ENCODE peak calls at places on chromosome 12, in four cellular contexts. A, J, G and B are unnamed samples.

GRCh38 chr12:1812650-1813302 is 7.6 kb upstream of the LRTM2 start:
- DNase-seq in A (peak; percentile 47), J (no peak), G (peak; percentile 79), B (no peak)

GRCh38 chr12:125023065-125023464 is 29.6 kb downstream of the BRI3BP start:
- DNase-seq in A (no peak), J (no peak), G (no peak), B (no peak)

GRCh38 chr12:12456637-12457036 is 99.8 kb downstream of the BORCS5 start:
- DNase-seq in A (no peak), J (no peak), G (no peak), B (no peak)

GRCh38 chr12:87142346-87142745 is 886.2 kb upstream of the MGAT4C start:
- DNase-seq in A (no peak), J (no peak), G (no peak), B (no peak)

GRCh38 chr12:89245090-89245489 is 107.2 kb downstream of the DUSP6 start:
- DNase-seq in A (no peak), J (no peak), G (no peak), B (no peak)

GRCh38 chr12:67482751-67483661 is 165.5 kb upstream of the DYRK2 start:
- DNase-seq in A (no peak), J (no peak), G (no peak), B (no peak)

GRCh38 chr12:1697253-1697652 is 6.4 kb downstream of the ADIPOR2 start:
- DNase-seq in A (no peak), J (no peak), G (no peak), B (no peak)

GRCh38 chr12:113030875-113031525 is 25.5 kb upstream of the DTX1 start:
- DNase-seq in A (peak; percentile 40), J (no peak), G (peak; percentile 45), B (peak; percentile 82)

GRCh38 chr12:132282950-132283771 is 46.2 kb downstream of the GALNT9 start:
- DNase-seq in A (no peak), J (no peak), G (no peak), B (no peak)

GRCh38 chr12:43349863-43350262 is 202.1 kb downstream of the ADAMTS20 start:
- DNase-seq in A (no peak), J (no peak), G (no peak), B (peak; percentile 10)

GRCh38 chr12:89829434-89829975 is 120.9 kb upstream of the ATP2B1 start:
- DNase-seq in A (no peak), J (no peak), G (no peak), B (no peak)

GRCh38 chr12:2856051-2856450 is 788 bp downstream of the TEX52 start:
- DNase-seq in A (no peak), J (no peak), G (no peak), B (no peak)

GRCh38 chr12:100234166-100234565 is 32.7 kb downstream of the DEPDC4 start:
- DNase-seq in A (no peak), J (no peak), G (no peak), B (no peak)

GRCh38 chr12:51908876-51909592 is 1.7 kb downstream of the ACVRL1 start:
- DNase-seq in A (peak; percentile 77), J (no peak), G (no peak), B (no peak)

GRCh38 chr12:94511506-94511905 is 51.8 kb upstream of the CEP83 start:
- DNase-seq in A (no peak), J (no peak), G (no peak), B (no peak)

GRCh38 chr12:132921685-132922084 is 34.3 kb upstream of the CHFR start:
- DNase-seq in A (peak; percentile 16), J (no peak), G (no peak), B (peak; percentile 4)

GRCh38 chr12:6635375-6635855 is 344 bp downstream of the LPAR5 start:
- DNase-seq in A (peak; percentile 49), J (no peak), G (no peak), B (no peak)

GRCh38 chr12:39780527-39781446 is 161.2 kb upstream of the ABCD2 start:
- DNase-seq in A (no peak), J (no peak), G (no peak), B (no peak)

GRCh38 chr12:96427269-96427729 is 27.1 kb upstream of the CDK17 start:
- DNase-seq in A (no peak), J (peak; percentile 93), G (peak; percentile 7), B (peak; percentile 54)

GRCh38 chr12:120439646-120440247 is 1.8 kb downstream of the COX6A1 start:
- DNase-seq in A (peak; percentile 83), J (no peak), G (peak; percentile 65), B (peak; percentile 59)

GRCh38 chr12:124233041-124233836 is 61.7 kb upstream of the RFLNA start:
- DNase-seq in A (no peak), J (no peak), G (no peak), B (no peak)

GRCh38 chr12:8773456-8773855 is 49.0 kb upstream of the A2ML1 start:
- DNase-seq in A (no peak), J (no peak), G (no peak), B (no peak)

GRCh38 chr12:56658921-56659320 is 13.1 kb upstream of the ATP5F1B start:
- DNase-seq in A (no peak), J (no peak), G (no peak), B (no peak)

GRCh38 chr12:56661560-56661959 is 15.8 kb upstream of the ATP5F1B start:
- DNase-seq in A (no peak), J (no peak), G (no peak), B (no peak)

GRCh38 chr12:56661979-56662638 is 16.3 kb upstream of the ATP5F1B start:
- DNase-seq in A (no peak), J (no peak), G (no peak), B (no peak)

GRCh38 chr12:56657416-56658379 is 11.9 kb upstream of the ATP5F1B start:
- DNase-seq in A (no peak), J (no peak), G (no peak), B (no peak)
- TF ChIP-seq POLR2AphosphoS5 in A (no peak), J (no peak), G (no peak), B (no peak)

DNA sequence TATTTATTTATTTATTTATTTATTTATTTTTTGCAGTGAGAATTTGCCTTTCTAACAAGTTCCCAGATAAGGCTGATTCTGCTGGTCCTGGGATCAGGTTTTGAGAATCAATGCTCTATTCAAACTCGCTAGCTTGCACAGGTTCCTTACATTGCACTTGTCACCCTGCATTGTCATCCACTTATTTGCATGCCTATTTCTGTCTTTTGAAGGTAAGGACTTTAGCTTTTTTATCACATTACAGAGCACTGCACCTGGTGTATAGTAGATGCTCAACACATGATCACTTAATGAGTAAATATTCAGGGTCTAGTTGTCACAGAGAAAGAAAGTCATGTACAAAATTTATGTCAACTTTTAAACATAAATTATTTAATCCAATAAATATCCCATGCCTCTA is 219.7 kb upstream of the BTG1 start:
- DNase-seq in A (no peak), J (no peak), G (no peak), B (no peak)
- TF ChIP-seq TCF7L2 in A (no peak), J (no peak), G (no peak), B (no peak)

GRCh38 chr12:30925607-30926242 is 823 bp upstream of the TSPAN11 start:
- DNase-seq in A (no peak), J (no peak), G (no peak), B (no peak)

GRCh38 chr12:30927210-30927576 is 645 bp downstream of the TSPAN11 start:
- DNase-seq in A (no peak), J (no peak), G (no peak), B (no peak)

GRCh38 chr12:30928356-30929264 is 2.1 kb downstream of the TSPAN11 start:
- DNase-seq in A (no peak), J (no peak), G (no peak), B (no peak)

GRCh38 chr12:30923057-30923456 is 3.5 kb upstream of the TSPAN11 start:
- DNase-seq in A (no peak), J (no peak), G (no peak), B (no peak)

DNA sequence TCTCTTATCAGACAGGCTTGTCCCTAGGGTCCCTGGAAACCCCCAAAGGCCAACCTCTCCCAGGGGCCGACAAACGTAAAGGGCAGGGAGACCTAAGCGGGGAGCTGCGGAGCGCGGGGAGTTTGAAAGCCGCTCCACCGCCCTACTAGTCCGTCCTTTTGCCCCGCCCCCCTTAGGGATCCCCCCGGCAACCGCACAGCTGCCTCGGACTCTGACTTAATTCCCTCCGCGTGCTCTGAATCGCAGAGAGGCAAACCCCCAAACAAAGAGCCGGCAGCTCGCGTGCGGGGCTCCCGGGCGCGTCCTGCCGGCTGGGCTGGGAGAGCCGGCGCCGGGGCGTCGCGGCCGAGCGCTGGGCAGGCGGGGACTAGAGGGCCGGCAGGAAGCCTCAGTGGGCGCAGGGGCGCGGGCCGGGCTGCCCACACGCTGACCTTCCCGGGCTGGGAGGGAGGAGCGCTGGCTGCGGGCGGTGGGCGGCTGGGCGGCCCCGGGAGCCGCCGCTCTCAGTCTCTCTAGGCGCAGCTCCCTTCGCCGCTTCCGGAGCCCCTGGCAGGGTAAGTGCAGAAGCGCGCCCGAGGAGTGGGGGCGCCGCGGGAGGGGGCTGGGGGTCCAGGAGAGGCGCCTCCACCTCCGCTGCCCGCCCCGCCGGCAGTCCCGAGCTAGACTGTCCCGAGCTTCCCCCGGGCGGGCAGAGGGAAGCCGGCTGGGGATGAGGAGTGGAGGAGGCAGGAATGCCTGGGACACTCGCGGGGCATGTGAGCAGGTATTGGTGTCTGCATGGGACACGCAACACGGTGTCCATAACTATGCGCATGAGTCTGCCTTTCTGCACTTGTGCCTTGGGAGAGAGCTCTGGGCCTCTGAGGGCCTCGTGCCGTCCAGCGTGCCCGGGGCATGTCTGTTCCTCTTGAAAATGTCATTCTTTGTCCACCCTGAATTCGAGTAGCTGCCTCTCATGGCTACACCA is at the start of gene TSPAN11:
- DNase-seq in A (no peak), J (no peak), G (no peak), B (no peak)
- H3K27ac ChIP-seq in A (no peak within 1 kb of the TSS), J (no peak within 1 kb of the TSS), G (no peak within 1 kb of the TSS), B (no peak within 1 kb of the TSS)

DNA sequence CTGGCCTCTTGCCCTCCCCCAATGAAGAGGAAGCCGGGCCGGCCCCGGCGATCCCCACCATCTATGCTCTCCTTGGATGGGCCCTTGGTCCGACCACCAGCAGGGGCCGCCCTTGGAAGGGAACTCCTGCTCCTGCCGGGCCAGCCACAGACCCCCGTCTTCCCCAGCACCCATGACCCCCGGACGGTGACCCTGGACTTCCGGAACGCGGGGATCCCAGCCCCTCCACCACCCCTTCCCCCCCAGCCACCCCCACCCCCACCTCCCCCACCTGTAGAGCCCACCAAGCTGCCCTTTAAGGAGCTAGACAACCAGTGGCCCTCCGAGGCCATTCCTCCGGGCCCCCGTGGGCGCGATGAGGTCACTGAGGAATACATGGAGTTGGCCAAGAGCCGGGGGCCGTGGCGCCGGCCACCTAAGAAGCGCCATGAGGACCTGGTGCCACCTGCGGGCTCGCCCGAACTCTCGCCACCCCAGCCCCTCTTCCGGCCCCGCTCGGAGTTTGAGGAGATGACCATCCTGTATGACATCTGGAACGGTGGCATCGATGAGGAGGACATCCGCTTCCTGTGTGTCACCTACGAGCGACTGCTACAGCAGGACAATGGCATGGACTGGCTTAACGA is 19.4 kb downstream of the SETD1B start:
- DNase-seq in A (no peak), J (no peak), G (no peak), B (no peak)
- TF ChIP-seq POLR2AphosphoS5 in A (no peak), J (no peak), G (no peak), B (no peak)

GRCh38 chr12:127987199-127987901 is 279.6 kb upstream of the TMEM132C start:
- DNase-seq in A (peak; percentile 3), J (no peak), G (no peak), B (no peak)
- TF ChIP-seq TCF7L2 in A (no peak), J (no peak), G (no peak), B (no peak)